ENCODE peak calls at places on chromosomes 4 and X, in seven cellular contexts. I, O, C, E, R, T and K are unnamed samples.

GRCh38 chr4:147943159-147943638 is 211.3 kb downstream of the ARHGAP10 start:
- DNase-seq in T (no peak), R (no peak), E (no peak), O (no peak), C (no peak), I (no peak), K (no peak)

GRCh38 chr4:156581282-156581681 is 390.3 kb downstream of the PDGFC start:
- DNase-seq in R (no peak), T (no peak), O (no peak), E (no peak), C (no peak), I (no peak), K (no peak)

GRCh38 chrX:3443186-3443585 is 96.7 kb upstream of the MXRA5 start:
- DNase-seq in I (no peak), R (no peak), O (no peak), C (no peak), E (no peak), T (no peak), K (no peak)

GRCh38 chr4:184475096-184475461 is 729 bp upstream of the IRF2 start:
- DNase-seq in T (peak; percentile 37), O (peak; percentile 38), I (peak; percentile 42), R (peak; percentile 78), C (peak; percentile 61), E (peak; percentile 59), K (peak; percentile 88)

GRCh38 chr4:41129128-41129754 is 85.1 kb downstream of the APBB2 start:
- DNase-seq in C (no peak), E (no peak), T (no peak), R (no peak), O (no peak), I (no peak), K (no peak)

GRCh38 chr4:3780347-3781171 is 14.4 kb downstream of the ADRA2C start:
- DNase-seq in R (no peak), E (no peak), T (no peak), C (no peak), I (peak; percentile 57), O (no peak), K (no peak)

GRCh38 chr4:147582386-147583077 is 34.7 kb upstream of the TMEM184C start:
- DNase-seq in E (peak; percentile 28), I (no peak), T (no peak), R (no peak), O (no peak), C (peak; percentile 91), K (no peak)

GRCh38 chr4:113327513-113327912 is 278.1 kb downstream of the ANK2 start:
- DNase-seq in I (no peak), T (no peak), R (no peak), O (no peak), E (peak; percentile 12), C (peak; percentile 5), K (no peak)

GRCh38 chr4:6963139-6963611 is 53.5 kb downstream of the TBC1D14 start:
- DNase-seq in C (no peak), O (no peak), R (peak; percentile 47), T (no peak), I (no peak), E (peak; percentile 41), K (peak; percentile 68)

GRCh38 chrX:15143050-15143824 is 126.6 kb downstream of the ASB9 start:
- DNase-seq in I (peak; percentile 39), E (peak; percentile 51), T (no peak), R (no peak), O (peak; percentile 34), C (peak; percentile 65), K (no peak)

GRCh38 chrX:13815664-13816063 is 1.2 kb downstream of the GPM6B start:
- DNase-seq in I (no peak), O (no peak), C (no peak), T (no peak), R (no peak), E (no peak), K (no peak)

GRCh38 chrX:19064175-19064574 is 58.1 kb downstream of the ADGRG2 start:
- DNase-seq in R (no peak), T (no peak), I (no peak), E (peak; percentile 70), C (peak; percentile 54), O (no peak), K (peak; percentile 68)